ENCODE peak calls at places on chromosomes 12 and 14, in seven cellular contexts. F, N, O, H, X, I and Z are unnamed samples.

GRCh38 chr12:94267907-94268575 is 119.7 kb downstream of the PLXNC1 start:
- DNase-seq in X (no peak), N (no peak), F (no peak), O (no peak), H (no peak), I (no peak), Z (no peak)

GRCh38 chr14:71371711-71372396 is 464.6 kb downstream of the PCNX1 start:
- DNase-seq in O (no peak), F (no peak), N (no peak), X (no peak), I (no peak), H (no peak), Z (no peak)

GRCh38 chr14:99432491-99432890 is 48.2 kb downstream of the SETD3 start:
- DNase-seq in X (no peak), F (no peak), I (no peak), O (no peak), N (no peak), H (no peak), Z (no peak)

GRCh38 chr12:50638482-50638880 is 125.4 kb upstream of the ATF1 start:
- DNase-seq in N (no peak), H (no peak), O (no peak), F (no peak), X (no peak), I (no peak), Z (no peak)

GRCh38 chr12:116090516-116090915 is 187.0 kb downstream of the MED13L start:
- DNase-seq in H (no peak), O (no peak), F (no peak), X (no peak), N (no peak), I (no peak), Z (no peak)

GRCh38 chr12:117279606-117280005 is 81.8 kb downstream of the NOS1 start:
- DNase-seq in N (no peak), X (no peak), O (no peak), H (no peak), I (no peak), F (peak; percentile 60), Z (no peak)

GRCh38 chr12:116259800-116260589 is 17.5 kb downstream of the MED13L start:
- DNase-seq in N (no peak), X (no peak), I (no peak), O (no peak), H (no peak), F (no peak), Z (no peak)

GRCh38 chr14:76486251-76486743 is 110.4 kb downstream of the ESRRB start:
- DNase-seq in F (no peak), N (no peak), X (no peak), I (no peak), H (no peak), O (no peak), Z (no peak)

GRCh38 chr12:30694412-30694955 is 1.2 kb downstream of the IPO8 start:
- DNase-seq in N (no peak), X (no peak), F (no peak), O (no peak), H (no peak), I (no peak), Z (no peak)

GRCh38 chr12:27463826-27464554 is 17.5 kb downstream of the SMCO2 start:
- DNase-seq in N (no peak), X (no peak), O (no peak), F (no peak), I (peak; percentile 83), H (no peak), Z (no peak)

GRCh38 chr12:96237465-96238077 is 43.4 kb downstream of the ELK3 start:
- DNase-seq in H (no peak), N (peak; percentile 44), F (no peak), X (no peak), I (peak; percentile 93), O (no peak), Z (no peak)

GRCh38 chr12:57213068-57213715 is 3.4 kb upstream of the NXPH4 start:
- DNase-seq in I (peak; percentile 93), O (peak; percentile 59), F (peak; percentile 92), X (peak; percentile 86), N (peak; percentile 87), H (peak; percentile 53), Z (peak; percentile 89)

GRCh38 chr12:21476949-21477348 is 24.5 kb downstream of the RECQL start:
- DNase-seq in H (no peak), N (no peak), O (no peak), X (no peak), I (no peak), F (no peak), Z (no peak)

GRCh38 chr14:64074961-64075619 is 219.1 kb downstream of the ESR2 start:
- DNase-seq in X (no peak), I (no peak), H (no peak), O (no peak), F (no peak), N (no peak), Z (no peak)

GRCh38 chr14:99758121-99758871 is 34.9 kb upstream of the EML1 start:
- DNase-seq in X (no peak), F (no peak), O (no peak), I (peak; percentile 72), N (no peak), H (no peak), Z (no peak)

GRCh38 chr12:104958946-104959841 is 1.1 kb upstream of the SLC41A2 start:
- DNase-seq in O (no peak), N (no peak), I (no peak), F (no peak), X (no peak), H (peak; percentile 30), Z (no peak)

GRCh38 chr12:113227169-113227568 is 5.9 kb downstream of the TPCN1 start:
- DNase-seq in N (no peak), I (no peak), O (no peak), F (no peak), X (no peak), H (no peak), Z (no peak)

GRCh38 chr14:69535230-69535848 is 39.3 kb downstream of the CCDC177 start:
- DNase-seq in X (peak; percentile 21), I (no peak), F (peak; percentile 71), N (peak; percentile 37), O (peak; percentile 42), H (peak; percentile 37), Z (no peak)

GRCh38 chr14:31439554-31439953 is 17.8 kb downstream of the DTD2 start:
- DNase-seq in O (no peak), N (no peak), I (no peak), H (no peak), X (no peak), F (no peak), Z (no peak)

GRCh38 chr14:52356025-52356424 is 41.9 kb downstream of the PTGER2 start:
- DNase-seq in N (no peak), O (no peak), X (no peak), H (no peak), I (no peak), F (no peak), Z (no peak)

GRCh38 chr14:52112336-52113018 is 43.6 kb upstream of the NID2 start:
- DNase-seq in X (no peak), I (no peak), F (no peak), H (no peak), N (no peak), O (no peak), Z (no peak)

GRCh38 chr12:27498159-27498558 is 25.8 kb upstream of the PPFIBP1 start:
- DNase-seq in N (no peak), F (no peak), O (no peak), H (no peak), X (no peak), I (no peak), Z (no peak)

GRCh38 chr14:45947785-45948184 is 694.8 kb upstream of the MIS18BP1 start:
- DNase-seq in F (no peak), O (no peak), X (no peak), H (no peak), N (no peak), I (no peak), Z (no peak)

GRCh38 chr12:71195338-71195896 is 37.6 kb upstream of the TSPAN8 start:
- DNase-seq in H (no peak), I (no peak), F (no peak), O (no peak), N (no peak), X (peak; percentile 26), Z (no peak)
- H3K4me1 ChIP-seq in H (peaks cover 8% of the 10 kb centered on the region), I (no peaks in the 10 kb centered on the region), F (no peaks in the 10 kb centered on the region), O (no peaks in the 10 kb centered on the region), N (no peaks in the 10 kb centered on the region), X (no peaks in the 10 kb centered on the region), Z (no peaks in the 10 kb centered on the region)

GRCh38 chr12:13100882-13101769 is 2.3 kb downstream of the GSG1 start:
- DNase-seq in X (peak; percentile 86), H (peak; percentile 47), I (peak; percentile 95), N (peak; percentile 88), O (peak; percentile 67), F (peak; percentile 92), Z (peak; percentile 92)
- TF ChIP-seq POLR2AphosphoS5 in X (peak; percentile 62), H (no peak), I (peak; percentile 68), N (no peak), O (no peak), F (peak; percentile 25), Z (peak; percentile 87)

GRCh38 chr14:65301862-65302539 is 110.5 kb upstream of the FUT8 start:
- DNase-seq in H (peak; percentile 92), I (no peak), N (peak; percentile 68), F (no peak), O (no peak), X (no peak), Z (no peak)
- H3K4me1 ChIP-seq in H (peaks cover 64% of the 10 kb centered on the region), I (no peaks in the 10 kb centered on the region), N (peaks cover 25% of the 10 kb centered on the region), F (peaks cover 2% of the 10 kb centered on the region), O (no peaks in the 10 kb centered on the region), X (no peaks in the 10 kb centered on the region), Z (no peaks in the 10 kb centered on the region)

GRCh38 chr12:46218509-46219095 is 50.2 kb downstream of the SLC38A1 start:
- DNase-seq in I (no peak), H (no peak), O (no peak), N (no peak), X (no peak), F (no peak), Z (no peak)

GRCh38 chr12:46212108-46212982 is 56.5 kb downstream of the SLC38A1 start:
- DNase-seq in F (no peak), I (no peak), X (no peak), O (no peak), N (no peak), H (no peak), Z (no peak)

GRCh38 chr12:46217686-46218508 is 50.9 kb downstream of the SLC38A1 start:
- DNase-seq in H (no peak), N (peak; percentile 34), I (no peak), O (no peak), F (no peak), X (no peak), Z (no peak)

GRCh38 chr12:46210835-46211439 is 57.9 kb downstream of the SLC38A1 start:
- DNase-seq in H (no peak), I (no peak), O (no peak), F (no peak), X (no peak), N (no peak), Z (no peak)

DNA sequence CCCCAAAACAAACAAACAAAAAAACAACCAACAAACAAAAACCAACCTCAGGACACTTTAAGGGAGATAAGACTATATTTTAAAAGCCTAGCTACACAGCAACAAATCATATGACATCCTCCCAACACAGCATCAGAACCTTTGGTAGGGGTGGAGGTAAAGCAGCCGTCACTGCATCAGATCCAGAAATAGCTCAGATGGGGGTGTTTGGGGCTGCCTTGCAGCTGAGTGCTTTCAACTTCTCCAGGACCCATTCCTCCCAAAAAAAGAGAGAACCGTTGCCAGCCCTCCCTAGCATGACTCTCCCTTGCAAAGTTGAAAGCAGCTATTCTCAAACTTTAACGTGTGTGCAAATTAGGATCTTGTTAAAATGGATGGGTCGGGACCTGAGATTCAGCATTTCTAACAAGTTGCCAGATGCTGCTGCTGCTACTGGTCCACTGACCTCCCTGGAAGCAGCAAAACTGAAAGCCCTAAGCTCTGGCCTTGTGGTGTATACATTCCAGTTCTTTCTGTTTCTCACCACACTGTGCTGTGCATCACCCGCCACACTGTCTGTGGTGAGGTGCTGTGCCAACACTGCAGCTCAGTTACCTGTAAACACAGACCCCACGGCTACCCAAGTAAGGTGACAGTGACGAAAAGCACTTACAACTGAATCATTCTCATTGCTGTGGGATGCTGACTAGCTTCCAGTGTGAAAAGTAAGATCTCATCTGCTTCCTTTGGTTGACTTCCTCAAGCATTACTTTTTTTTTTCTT is 54.0 kb downstream of the SLC38A1 start:
- DNase-seq in H (no peak), O (no peak), I (no peak), F (no peak), X (no peak), N (peak; percentile 45), Z (no peak)
- TF ChIP-seq POLR2AphosphoS5 in H (no peak), O (no peak), I (no peak), F (no peak), X (no peak), N (no peak), Z (no peak)